ENCODE peak calls at places on chromosomes 5 and 9, in ten cellular contexts. One of them, this sample, is unnamed.

GRCh38 chr5:29143266-29143665 is 2050.2 kb upstream of the CDH6 start:
- DNase-seq in suprapubic skin: no peak
- DNase-seq in right lobe of liver: no peak
- DNase-seq in IMR-90: no peak
- DNase-seq in H1: no peak
- DNase-seq in ovary: no peak
- DNase-seq in A549: no peak
- DNase-seq in adrenal gland: no peak
- DNase-seq in lower leg skin: no peak
- DNase-seq in H54: no peak
- DNase-seq in this sample: no peak

GRCh38 chr5:95620030-95620869 is at the start of gene GPR150:
- DNase-seq in suprapubic skin: peak
- DNase-seq in right lobe of liver: peak
- DNase-seq in IMR-90: peak
- DNase-seq in H1: no peak
- DNase-seq in ovary: no peak
- DNase-seq in A549: peak
- DNase-seq in adrenal gland: peak
- DNase-seq in lower leg skin: no peak
- DNase-seq in H54: no peak
- DNase-seq in this sample: no peak

GRCh38 chr9:134968011-134968822 is 50.5 kb upstream of the FCN1 start:
- DNase-seq in suprapubic skin: peak
- DNase-seq in right lobe of liver: peak
- DNase-seq in IMR-90: peak
- DNase-seq in H1: no peak
- DNase-seq in ovary: no peak
- DNase-seq in A549: no peak
- DNase-seq in adrenal gland: no peak
- DNase-seq in lower leg skin: no peak
- DNase-seq in H54: no peak
- DNase-seq in this sample: no peak

GRCh38 chr9:135241381-135242380 is 154.2 kb downstream of the OLFM1 start:
- DNase-seq in suprapubic skin: no peak
- DNase-seq in right lobe of liver: no peak
- DNase-seq in IMR-90: no peak
- DNase-seq in H1: no peak
- DNase-seq in ovary: no peak
- DNase-seq in A549: no peak
- DNase-seq in adrenal gland: no peak
- DNase-seq in lower leg skin: no peak
- DNase-seq in H54: no peak
- DNase-seq in this sample: no peak

GRCh38 chr9:133099726-133100517 is 21.1 kb downstream of the RALGDS start:
- DNase-seq in suprapubic skin: no peak
- DNase-seq in right lobe of liver: no peak
- DNase-seq in IMR-90: no peak
- DNase-seq in H1: no peak
- DNase-seq in ovary: no peak
- DNase-seq in A549: no peak
- DNase-seq in adrenal gland: no peak
- DNase-seq in lower leg skin: no peak
- DNase-seq in H54: no peak
- DNase-seq in this sample: no peak

GRCh38 chr9:84782228-84782866 is 112.8 kb downstream of the NTRK2 start:
- DNase-seq in suprapubic skin: no peak
- DNase-seq in right lobe of liver: no peak
- DNase-seq in IMR-90: peak
- DNase-seq in H1: no peak
- DNase-seq in ovary: no peak
- DNase-seq in A549: no peak
- DNase-seq in adrenal gland: no peak
- DNase-seq in lower leg skin: no peak
- DNase-seq in H54: no peak
- DNase-seq in this sample: no peak

GRCh38 chr9:123265833-123266232 is 2.6 kb downstream of the STRBP start:
- DNase-seq in suprapubic skin: no peak
- DNase-seq in right lobe of liver: no peak
- DNase-seq in IMR-90: no peak
- DNase-seq in H1: no peak
- DNase-seq in ovary: no peak
- DNase-seq in A549: no peak
- DNase-seq in adrenal gland: no peak
- DNase-seq in lower leg skin: no peak
- DNase-seq in H54: peak
- DNase-seq in this sample: no peak

GRCh38 chr5:4363045-4363444 is 767.4 kb downstream of the IRX1 start:
- DNase-seq in suprapubic skin: no peak
- DNase-seq in right lobe of liver: no peak
- DNase-seq in IMR-90: no peak
- DNase-seq in H1: no peak
- DNase-seq in ovary: no peak
- DNase-seq in A549: no peak
- DNase-seq in adrenal gland: no peak
- DNase-seq in lower leg skin: no peak
- DNase-seq in H54: no peak
- DNase-seq in this sample: no peak

GRCh38 chr5:14008819-14009311 is 64.4 kb upstream of the DNAH5 start:
- DNase-seq in suprapubic skin: no peak
- DNase-seq in right lobe of liver: peak
- DNase-seq in IMR-90: peak
- DNase-seq in H1: no peak
- DNase-seq in ovary: no peak
- DNase-seq in A549: peak
- DNase-seq in adrenal gland: no peak
- DNase-seq in lower leg skin: no peak
- DNase-seq in H54: no peak
- DNase-seq in this sample: no peak

GRCh38 chr5:137743031-137743640 is 7.2 kb upstream of the KLHL3 start:
- DNase-seq in suprapubic skin: no peak
- DNase-seq in right lobe of liver: peak
- DNase-seq in IMR-90: peak
- DNase-seq in H1: no peak
- DNase-seq in ovary: peak
- DNase-seq in A549: peak
- DNase-seq in adrenal gland: peak
- DNase-seq in lower leg skin: peak
- DNase-seq in H54: peak
- DNase-seq in this sample: no peak

GRCh38 chr5:57482671-57483106 is at the start of gene ACTBL2:
- DNase-seq in suprapubic skin: no peak
- DNase-seq in right lobe of liver: no peak
- DNase-seq in IMR-90: peak
- DNase-seq in H1: no peak
- DNase-seq in ovary: no peak
- DNase-seq in A549: peak
- DNase-seq in adrenal gland: no peak
- DNase-seq in lower leg skin: no peak
- DNase-seq in H54: no peak
- DNase-seq in this sample: no peak

GRCh38 chr9:38622961-38623360 is 2.6 kb upstream of the ANKRD18A start:
- DNase-seq in suprapubic skin: no peak
- DNase-seq in right lobe of liver: no peak
- DNase-seq in IMR-90: no peak
- DNase-seq in H1: no peak
- DNase-seq in ovary: no peak
- DNase-seq in A549: no peak
- DNase-seq in adrenal gland: no peak
- DNase-seq in lower leg skin: no peak
- DNase-seq in H54: no peak
- DNase-seq in this sample: no peak

GRCh38 chr9:38622083-38622674 is 1.8 kb upstream of the ANKRD18A start:
- DNase-seq in suprapubic skin: no peak
- DNase-seq in right lobe of liver: peak
- DNase-seq in IMR-90: no peak
- DNase-seq in H1: no peak
- DNase-seq in ovary: no peak
- DNase-seq in A549: peak
- DNase-seq in adrenal gland: peak
- DNase-seq in lower leg skin: no peak
- DNase-seq in H54: no peak
- DNase-seq in this sample: no peak

GRCh38 chr9:38619556-38620447 is 594 bp downstream of the ANKRD18A start:
- DNase-seq in suprapubic skin: no peak
- DNase-seq in right lobe of liver: peak
- DNase-seq in IMR-90: no peak
- DNase-seq in H1: no peak
- DNase-seq in ovary: no peak
- DNase-seq in A549: peak
- DNase-seq in adrenal gland: no peak
- DNase-seq in lower leg skin: no peak
- DNase-seq in H54: no peak
- DNase-seq in this sample: no peak

GRCh38 chr9:38621434-38622082 is 1.2 kb upstream of the ANKRD18A start:
- DNase-seq in suprapubic skin: no peak
- DNase-seq in right lobe of liver: peak
- DNase-seq in IMR-90: no peak
- DNase-seq in H1: no peak
- DNase-seq in ovary: no peak
- DNase-seq in A549: peak
- DNase-seq in adrenal gland: peak
- DNase-seq in lower leg skin: no peak
- DNase-seq in H54: no peak
- DNase-seq in this sample: no peak

GRCh38 chr9:38620483-38621433 is at the start of gene ANKRD18A:
- DNase-seq in suprapubic skin: no peak
- DNase-seq in right lobe of liver: peak
- DNase-seq in IMR-90: peak
- DNase-seq in H1: peak
- DNase-seq in ovary: peak
- DNase-seq in A549: peak
- DNase-seq in adrenal gland: peak
- DNase-seq in lower leg skin: peak
- DNase-seq in H54: no peak
- DNase-seq in this sample: no peak
- TF ChIP-seq POLR2A in suprapubic skin: no peak
- TF ChIP-seq POLR2A in right lobe of liver: peak
- TF ChIP-seq POLR2A in IMR-90: no peak
- TF ChIP-seq POLR2A in H1: peak
- TF ChIP-seq POLR2A in ovary: no peak
- TF ChIP-seq POLR2A in A549: peak
- TF ChIP-seq POLR2A in adrenal gland: no peak
- TF ChIP-seq POLR2A in lower leg skin: no peak
- TF ChIP-seq POLR2A in H54: no peak
- TF ChIP-seq POLR2A in this sample: no peak

GRCh38 chr9:107637421-107638420 is 148.2 kb upstream of the KLF4 start:
- DNase-seq in suprapubic skin: peak
- DNase-seq in right lobe of liver: peak
- DNase-seq in IMR-90: peak
- DNase-seq in H1: no peak
- DNase-seq in ovary: peak
- DNase-seq in A549: peak
- DNase-seq in adrenal gland: peak
- DNase-seq in lower leg skin: peak
- DNase-seq in H54: peak
- DNase-seq in this sample: no peak
- TF ChIP-seq POLR2A in suprapubic skin: peak
- TF ChIP-seq POLR2A in right lobe of liver: peak
- TF ChIP-seq POLR2A in IMR-90: peak
- TF ChIP-seq POLR2A in H1: peak
- TF ChIP-seq POLR2A in ovary: peak
- TF ChIP-seq POLR2A in A549: no peak
- TF ChIP-seq POLR2A in adrenal gland: peak
- TF ChIP-seq POLR2A in lower leg skin: peak
- TF ChIP-seq POLR2A in H54: peak
- TF ChIP-seq POLR2A in this sample: peak

DNA sequence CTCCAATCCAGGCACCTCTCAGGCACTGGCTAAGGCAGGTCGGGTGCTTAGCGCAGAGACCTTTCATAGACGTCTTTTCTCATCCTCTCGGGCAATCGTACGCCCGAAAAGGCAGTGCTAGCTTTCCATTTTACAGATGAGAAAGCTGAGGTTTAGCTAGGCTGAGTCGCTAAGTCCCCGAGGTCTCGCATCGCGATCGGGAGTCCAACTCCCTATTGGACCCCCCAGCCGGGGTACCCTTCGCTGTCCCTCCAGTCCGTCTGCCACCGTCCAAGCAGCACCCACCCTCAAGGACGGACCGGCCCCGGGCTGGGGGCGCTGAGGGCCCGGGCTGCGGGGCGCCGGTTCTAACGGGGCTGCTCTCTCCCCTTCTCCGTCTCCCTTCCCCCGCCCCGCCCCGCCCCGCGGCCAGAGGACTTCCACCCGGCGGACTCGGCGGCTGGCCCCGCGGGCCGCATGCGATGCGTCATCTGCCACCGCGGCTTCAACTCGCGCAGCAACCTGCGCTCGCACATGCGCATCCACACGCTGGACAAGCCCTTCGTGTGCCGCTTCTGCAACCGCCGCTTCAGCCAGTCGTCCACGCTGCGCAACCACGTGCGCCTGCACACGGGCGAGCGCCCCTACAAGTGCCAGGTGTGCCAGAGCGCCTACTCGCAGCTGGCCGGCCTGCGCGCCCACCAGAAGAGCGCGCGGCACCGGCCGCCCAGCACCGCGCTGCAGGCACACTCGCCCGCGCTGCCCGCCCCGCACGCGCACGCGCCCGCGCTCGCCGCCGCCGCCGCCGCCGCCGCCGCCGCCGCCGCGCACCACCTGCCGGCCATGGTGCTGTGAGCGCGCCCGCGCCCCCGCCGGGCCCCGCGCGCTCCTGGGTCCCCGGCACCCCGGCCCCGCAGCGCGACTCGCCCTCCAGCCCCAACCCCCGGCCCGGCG is 12.5 kb upstream of the EXOSC2 start:
- DNase-seq in suprapubic skin: no peak
- DNase-seq in right lobe of liver: peak
- DNase-seq in IMR-90: peak
- DNase-seq in H1: no peak
- DNase-seq in ovary: peak
- DNase-seq in A549: peak
- DNase-seq in adrenal gland: peak
- DNase-seq in lower leg skin: no peak
- DNase-seq in H54: peak
- DNase-seq in this sample: no peak
- TF ChIP-seq POLR2A in suprapubic skin: no peak
- TF ChIP-seq POLR2A in right lobe of liver: peak
- TF ChIP-seq POLR2A in IMR-90: no peak
- TF ChIP-seq POLR2A in H1: no peak
- TF ChIP-seq POLR2A in ovary: no peak
- TF ChIP-seq POLR2A in A549: peak
- TF ChIP-seq POLR2A in adrenal gland: no peak
- TF ChIP-seq POLR2A in lower leg skin: no peak
- TF ChIP-seq POLR2A in H54: no peak
- TF ChIP-seq POLR2A in this sample: no peak

DNA sequence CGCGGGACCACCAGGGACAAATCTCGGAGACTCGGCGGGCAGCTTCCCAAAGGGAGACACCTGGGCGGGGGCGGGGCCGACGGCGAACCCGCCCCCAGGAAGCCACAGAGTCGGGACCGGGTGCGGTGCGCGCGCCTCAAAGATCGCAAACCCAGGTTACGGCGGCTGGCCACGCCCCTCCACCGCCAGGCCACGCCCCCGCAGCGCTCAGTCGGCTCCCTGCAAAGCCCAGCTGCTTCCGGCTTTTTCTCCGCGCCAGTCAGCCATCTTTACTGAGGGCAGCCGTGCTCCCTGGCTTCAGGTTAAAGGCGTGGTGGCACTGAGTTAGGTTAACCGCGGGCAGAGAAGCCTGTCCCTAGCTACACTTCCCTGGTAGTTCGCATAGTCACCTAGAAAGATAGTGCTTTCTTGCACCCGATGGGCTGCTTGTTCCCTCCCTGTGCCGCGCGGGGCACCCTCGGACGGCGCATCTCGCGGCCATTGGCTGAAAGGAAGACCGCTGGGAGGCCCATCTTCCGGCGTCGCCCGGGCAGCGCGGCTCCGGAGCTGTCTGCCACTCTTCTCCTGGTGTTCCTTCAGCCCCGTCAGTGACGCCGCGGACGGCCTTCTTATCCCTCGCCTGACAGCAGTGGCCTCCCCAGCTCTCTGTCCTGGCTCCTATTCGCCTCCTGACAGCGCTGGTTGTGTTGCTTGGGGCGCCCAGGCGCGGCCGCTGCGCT is at the start of gene TBC1D2:
- DNase-seq in suprapubic skin: peak
- DNase-seq in right lobe of liver: peak
- DNase-seq in IMR-90: peak
- DNase-seq in H1: peak
- DNase-seq in ovary: peak
- DNase-seq in A549: peak
- DNase-seq in adrenal gland: peak
- DNase-seq in lower leg skin: peak
- DNase-seq in H54: peak
- DNase-seq in this sample: no peak
- TF ChIP-seq POLR2A in suprapubic skin: peak
- TF ChIP-seq POLR2A in right lobe of liver: peak
- TF ChIP-seq POLR2A in IMR-90: no peak
- TF ChIP-seq POLR2A in H1: no peak
- TF ChIP-seq POLR2A in ovary: no peak
- TF ChIP-seq POLR2A in A549: peak
- TF ChIP-seq POLR2A in adrenal gland: peak
- TF ChIP-seq POLR2A in lower leg skin: no peak
- TF ChIP-seq POLR2A in H54: peak
- TF ChIP-seq POLR2A in this sample: no peak

This sample was measured in vagina.